ENCODE peak calls at places on chromosomes 5 and 9, in six cellular contexts. B is A549, N is transverse colon, A is GM12878, J is tibial nerve, W is upper lobe of left lung. C is an unnamed sample.

GRCh38 chr5:169856571-169856970 is 123.7 kb downstream of the INSYN2B start:
- DNase-seq in J (no peak), B (peak; percentile 81), W (no peak), A (no peak), N (no peak), C (no peak)

GRCh38 chr5:135462304-135462703 is 10.2 kb upstream of the TIFAB start:
- DNase-seq in B (peak; percentile 73), A (no peak), J (peak; percentile 40), W (peak; percentile 48), N (peak; percentile 43), C (no peak)

GRCh38 chr5:156593546-156593945 is 256.5 kb upstream of the PPP1R2B start:
- DNase-seq in W (no peak), J (no peak), N (no peak), A (no peak), B (no peak), C (no peak)

GRCh38 chr9:19232830-19233194 is 2.3 kb downstream of the DENND4C start:
- DNase-seq in N (no peak), A (peak; percentile 46), J (no peak), B (no peak), W (no peak), C (no peak)

GRCh38 chr5:60700347-60700815 is 415 bp upstream of the DEPDC1B start:
- DNase-seq in W (no peak), A (no peak), J (peak; percentile 7), B (no peak), N (peak; percentile 14), C (no peak)

GRCh38 chr9:107612136-107612535 is 122.6 kb upstream of the KLF4 start:
- DNase-seq in W (peak; percentile 81), J (peak; percentile 73), A (no peak), B (no peak), N (no peak), C (peak; percentile 94)

GRCh38 chr5:168002116-168002515 is 289.3 kb upstream of the WWC1 start:
- DNase-seq in J (no peak), B (no peak), W (no peak), A (no peak), N (no peak), C (no peak)

GRCh38 chr9:121684381-121685145 is 33.1 kb downstream of the DAB2IP start:
- DNase-seq in B (peak; percentile 37), J (no peak), A (no peak), W (no peak), N (peak; percentile 62), C (no peak)

GRCh38 chr9:136589766-136590740 is 44.2 kb upstream of the NOTCH1 start:
- DNase-seq in A (no peak), W (no peak), B (no peak), N (no peak), J (no peak), C (no peak)

GRCh38 chr9:38277601-38278200 is 114.8 kb upstream of the ALDH1B1 start:
- DNase-seq in W (no peak), A (no peak), B (peak; percentile 9), N (peak; percentile 26), J (no peak), C (peak; percentile 85)

GRCh38 chr9:114507726-114508125 is 2.5 kb upstream of the WHRN start:
- DNase-seq in J (no peak), B (peak; percentile 50), N (no peak), W (peak; percentile 28), A (no peak), C (no peak)

GRCh38 chr5:4366628-4367027 is 771.0 kb downstream of the IRX1 start:
- DNase-seq in N (no peak), J (no peak), A (no peak), B (no peak), W (no peak), C (no peak)

GRCh38 chr9:134029248-134030226 is 4.3 kb downstream of the BRD3OS start:
- DNase-seq in A (no peak), J (no peak), B (no peak), W (no peak), N (no peak), C (no peak)

GRCh38 chr9:23342296-23342695 is 483.7 kb downstream of the ELAVL2 start:
- DNase-seq in B (no peak), N (no peak), J (no peak), A (no peak), W (no peak), C (no peak)

GRCh38 chr5:172852490-172853354 is 18.7 kb downstream of the ERGIC1 start:
- DNase-seq in N (peak; percentile 42), B (peak; percentile 57), J (no peak), W (no peak), A (no peak), C (no peak)

GRCh38 chr5:97098864-97099454 is 43.5 kb downstream of the LIX1 start:
- DNase-seq in W (no peak), A (no peak), N (no peak), B (no peak), J (no peak), C (peak; percentile 39)

GRCh38 chr9:22241024-22241423 is 205.6 kb upstream of the DMRTA1 start:
- DNase-seq in B (no peak), N (no peak), J (no peak), A (no peak), W (no peak), C (no peak)

GRCh38 chr9:91089405-91090131 is 272.1 kb downstream of the AUH start:
- DNase-seq in N (peak; percentile 61), B (peak; percentile 59), A (no peak), W (peak; percentile 56), J (peak; percentile 40), C (no peak)

GRCh38 chr9:124187311-124187710 is 70.4 kb upstream of the NEK6 start:
- DNase-seq in N (no peak), J (no peak), W (no peak), B (no peak), A (no peak), C (peak; percentile 31)

GRCh38 chr5:38297830-38298608 is 39.7 kb downstream of the EGFLAM start:
- DNase-seq in J (no peak), B (no peak), W (no peak), N (no peak), A (no peak), C (peak; percentile 92)
- TF ChIP-seq EP300 in J (no peak), B (no peak), W (no peak), N (no peak), A (no peak), C (no peak)

GRCh38 chr5:177462021-177462670 is 11.3 kb downstream of the DBN1 start:
- DNase-seq in J (no peak), W (peak; percentile 68), A (no peak), N (no peak), B (no peak), C (no peak)
- TF ChIP-seq EP300 in J (no peak), W (no peak), A (no peak), N (no peak), B (no peak), C (no peak)

GRCh38 chr5:107570805-107571531 is 99.8 kb downstream of the EFNA5 start:
- DNase-seq in A (peak; percentile 94), W (peak; percentile 29), N (peak; percentile 55), J (no peak), B (peak; percentile 41), C (no peak)
- TF ChIP-seq EP300 in A (no peak), W (no peak), N (no peak), J (no peak), B (no peak), C (no peak)

DNA sequence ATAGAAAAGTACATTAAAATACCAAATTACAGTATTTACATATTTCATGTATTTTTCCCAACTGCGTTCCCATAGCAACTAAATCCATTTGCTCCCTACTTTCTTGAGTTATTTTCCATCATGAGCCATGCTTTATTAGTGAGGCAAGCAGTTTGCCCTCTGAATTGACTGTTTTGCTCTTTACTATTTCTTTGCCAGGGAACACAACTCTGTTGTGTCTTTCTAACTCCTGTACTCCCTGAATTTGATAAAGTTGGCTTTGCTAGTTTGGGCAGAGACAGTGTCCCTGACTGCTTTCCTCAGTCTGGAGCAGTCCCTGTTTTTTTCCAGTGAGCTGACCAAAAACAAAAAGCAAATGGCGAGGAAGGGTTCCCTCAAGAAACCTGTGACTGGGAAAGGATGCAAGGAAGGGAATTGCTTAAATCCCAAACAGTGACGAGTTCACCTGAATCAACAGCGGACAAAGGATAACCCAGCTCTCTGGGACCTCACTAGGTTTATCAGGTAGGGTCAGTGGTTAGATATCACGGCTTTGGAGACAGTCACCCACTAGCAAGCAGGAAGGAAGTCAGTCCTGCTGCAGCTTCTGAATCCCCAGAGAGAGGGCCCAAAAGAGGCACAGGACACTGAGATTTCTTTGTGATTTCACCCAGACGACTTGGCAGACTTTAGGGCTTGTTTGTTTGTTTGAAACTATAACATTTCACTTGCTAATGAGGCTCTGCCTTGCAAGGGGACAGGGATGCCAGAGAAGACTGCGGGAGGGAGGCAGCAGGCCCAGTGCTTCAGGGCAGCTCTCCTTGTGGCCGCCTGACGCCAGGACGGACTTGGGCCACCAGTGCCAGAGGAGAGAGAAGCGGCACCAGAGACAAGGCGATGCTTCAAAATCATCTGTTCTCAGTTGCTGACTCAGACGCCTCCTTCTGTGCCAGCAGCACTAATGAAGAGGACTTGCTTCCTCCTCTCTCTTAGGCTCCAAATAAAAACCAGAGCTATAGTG is 275.8 kb upstream of the SLC30A5 start:
- DNase-seq in W (no peak), J (no peak), B (no peak), A (no peak), N (no peak), C (peak; percentile 79)
- TF ChIP-seq EP300 in W (no peak), J (no peak), B (no peak), A (no peak), N (no peak), C (no peak)

GRCh38 chr9:94165592-94166236 is 81.5 kb downstream of the PTPDC1 start:
- DNase-seq in J (peak; percentile 89), A (peak; percentile 94), B (peak; percentile 99), N (peak; percentile 98), W (peak; percentile 99), C (peak; percentile 100)
- TF ChIP-seq EP300 in J (peak; percentile 87), A (no peak), B (no peak), N (no peak), W (peak; percentile 40), C (no peak)

DNA sequence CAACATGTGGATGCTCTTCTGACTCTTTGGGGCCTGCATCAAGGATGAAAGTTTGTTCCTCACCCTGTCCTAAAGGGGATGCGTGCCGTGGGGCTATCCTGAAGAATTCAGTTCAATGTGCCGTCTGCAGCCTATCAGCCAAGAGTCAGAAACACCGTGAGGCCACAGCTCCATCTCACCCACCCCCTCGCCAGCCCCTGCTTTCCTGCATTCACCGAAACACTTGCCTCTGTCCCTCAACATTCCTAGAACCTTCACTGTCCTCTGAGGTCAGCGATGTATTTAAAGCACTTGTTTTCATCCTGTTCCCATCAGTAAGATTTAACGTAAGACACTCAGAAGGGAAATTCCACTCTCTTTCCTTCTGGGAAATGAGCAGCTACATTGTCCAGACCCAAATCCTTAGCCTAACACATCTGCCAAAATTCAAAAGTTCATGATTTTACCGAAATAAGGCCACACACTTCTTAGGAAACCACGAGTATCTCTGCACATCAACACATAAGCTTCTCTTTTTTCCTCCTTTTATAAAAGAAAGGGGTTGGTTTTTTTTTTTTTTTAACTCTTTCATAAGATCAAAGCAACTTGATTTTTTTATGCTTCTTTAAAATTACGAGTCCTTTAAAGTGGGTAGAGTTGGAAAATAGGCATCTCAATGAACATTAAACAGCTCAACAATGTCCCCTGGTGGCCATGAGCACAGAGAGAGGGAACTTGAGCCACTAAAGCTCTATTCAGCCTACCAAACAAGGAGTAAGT is 100.7 kb downstream of the SUSD1 start:
- DNase-seq in B (peak; percentile 77), W (peak; percentile 66), A (peak; percentile 84), N (peak; percentile 76), J (peak; percentile 87), C (peak; percentile 92)
- TF ChIP-seq EP300 in B (no peak), W (peak; percentile 95), A (no peak), N (peak; percentile 99), J (peak; percentile 69), C (peak; percentile 96)

GRCh38 chr5:125696762-125697161 is 726.4 kb upstream of the GRAMD2B start:
- DNase-seq in J (peak; percentile 29), B (peak; percentile 10), N (no peak), W (no peak), A (no peak), C (no peak)
- TF ChIP-seq EP300 in J (no peak), B (no peak), N (no peak), W (no peak), A (no peak), C (no peak)